ENCODE peak calls at places on chromosome 14, in six cellular contexts. D is NCI-H1105 treated with DMSO at 0.1 percent for 48 hours; S is kidney tubule cell; H is chondrocyte; W is activated gamma-delta T cell treated with anti-CD3 and anti-CD28 coated beads, Interleukin-2, amount 50 U/mL, for 16 hours; X is iris pigment epithelial cell. Z is an unnamed sample.

GRCh38 chr14:65167072-65167645 is 64.8 kb upstream of the MAX start:
- DNase-seq in D (no peak), S (no peak), H (no peak), W (no peak), X (peak), Z (no peak)

GRCh38 chr14:104425763-104426691 is 153.5 kb upstream of the C14orf180 start:
- DNase-seq in D (no peak), S (no peak), H (peak), W (no peak), X (no peak), Z (no peak)

GRCh38 chr14:76716285-76716684 is 45.0 kb upstream of the VASH1 start:
- DNase-seq in D (no peak), S (no peak), H (no peak), W (no peak), X (no peak), Z (no peak)

GRCh38 chr14:71834308-71835204 is 97.7 kb upstream of the RGS6 start:
- DNase-seq in D (no peak), S (no peak), H (no peak), W (no peak), X (no peak), Z (no peak)

GRCh38 chr14:75005357-75005756 is 2.6 kb downstream of the EIF2B2 start:
- DNase-seq in D (no peak), S (no peak), H (no peak), W (no peak), X (no peak), Z (no peak)

GRCh38 chr14:65239143-65239672 is 136.9 kb upstream of the MAX start:
- DNase-seq in D (no peak), S (peak), H (no peak), W (no peak), X (peak), Z (peak)

GRCh38 chr14:92613681-92614260 is 100.2 kb downstream of the RIN3 start:
- DNase-seq in D (no peak), S (no peak), H (no peak), W (no peak), X (no peak), Z (no peak)

GRCh38 chr14:40784860-40785259 is 821.8 kb upstream of the LRFN5 start:
- DNase-seq in D (no peak), S (no peak), H (peak), W (no peak), X (no peak), Z (no peak)

GRCh38 chr14:57823015-57823660 is 42.8 kb downstream of the SLC35F4 start:
- DNase-seq in D (no peak), S (no peak), H (no peak), W (no peak), X (no peak), Z (no peak)

GRCh38 chr14:22882529-22883190 is 362 bp upstream of the REM2 start:
- DNase-seq in D (peak), S (peak), H (no peak), W (no peak), X (peak), Z (no peak)

GRCh38 chr14:24013654-24014514 is 25.2 kb downstream of the DHRS4L2 start:
- DNase-seq in D (peak), S (peak), H (no peak), W (peak), X (peak), Z (no peak)

GRCh38 chr14:89445252-89445973 is 28.4 kb upstream of the FOXN3 start:
- DNase-seq in D (no peak), S (peak), H (no peak), W (no peak), X (peak), Z (no peak)

GRCh38 chr14:55547650-55548315 is 32.2 kb upstream of the KTN1 start:
- DNase-seq in D (no peak), S (peak), H (no peak), W (no peak), X (no peak), Z (no peak)

GRCh38 chr14:29789475-29789874 is 138.2 kb downstream of the PRKD1 start:
- DNase-seq in D (no peak), S (no peak), H (no peak), W (no peak), X (no peak), Z (no peak)

GRCh38 chr14:106848330-106849121 is 1322.1 kb downstream of the TMEM121 start:
- DNase-seq in D (no peak), S (peak), H (no peak), W (no peak), X (no peak), Z (peak)

GRCh38 chr14:89228921-89229639 is 188.0 kb downstream of the FOXN3 start:
- DNase-seq in D (no peak), S (no peak), H (no peak), W (no peak), X (no peak), Z (no peak)

Z was measured in mucosa of descending colon.